ENCODE peak calls at places on chromosomes 7 and 10, in six cellular contexts. D is D341Med; X is NCI-H446; A is activated T-helper 9 cell treated with anti-CD3 and anti-CD28 coated beads, Interleukin-2, amount 50 U/mL, for 16 hours; Y is left ventricle myocardium superior; P is fibroblast of gingiva. G is an unnamed sample.
A peak's percentile ranks its signal among the peaks of the same experiment; 100 is the strongest.

GRCh38 chr10:60430017-60430416 is 40.3 kb upstream of the ANK3 start:
- DNase-seq in D (no peak), X (peak; percentile 56), A (no peak), Y (no peak), P (peak; percentile 60), G (no peak)

GRCh38 chr10:61404771-61405170 is 48.4 kb downstream of the TMEM26 start:
- DNase-seq in D (no peak), X (peak; percentile 4), A (no peak), Y (no peak), P (peak; percentile 20), G (no peak)

GRCh38 chr7:151940048-151940845 is 16.0 kb upstream of the GALNTL5 start:
- DNase-seq in D (no peak), X (no peak), A (no peak), Y (peak; percentile 67), P (peak; percentile 72), G (no peak)

GRCh38 chr10:13555884-13556529 is 27.2 kb upstream of the BEND7 start:
- DNase-seq in D (no peak), X (peak; percentile 48), A (no peak), Y (no peak), P (no peak), G (no peak)

GRCh38 chr7:47931788-47932425 is 16.4 kb downstream of the PKD1L1 start:
- DNase-seq in D (no peak), X (no peak), A (no peak), Y (no peak), P (peak; percentile 57), G (no peak)

GRCh38 chr10:132487241-132488135 is 50.1 kb upstream of the INPP5A start:
- DNase-seq in D (no peak), X (no peak), A (no peak), Y (no peak), P (no peak), G (no peak)

GRCh38 chr7:92820191-92820590 is 16.2 kb downstream of the CDK6 start:
- DNase-seq in D (no peak), X (no peak), A (no peak), Y (no peak), P (no peak), G (no peak)

GRCh38 chr10:67969875-67970274 is 85.4 kb downstream of the SIRT1 start:
- DNase-seq in D (no peak), X (no peak), A (no peak), Y (no peak), P (no peak), G (no peak)

GRCh38 chr10:37937864-37938263 is 38.6 kb downstream of the ZNF25 start:
- DNase-seq in D (no peak), X (no peak), A (no peak), Y (no peak), P (no peak), G (no peak)

GRCh38 chr7:108973075-108973474 is 403.4 kb downstream of the DNAJB9 start:
- DNase-seq in D (peak; percentile 26), X (peak; percentile 49), A (no peak), Y (no peak), P (no peak), G (no peak)

GRCh38 chr7:101936612-101937231 is 119.3 kb downstream of the CUX1 start:
- DNase-seq in D (no peak), X (no peak), A (no peak), Y (peak; percentile 66), P (peak; percentile 49), G (no peak)

GRCh38 chr7:46173526-46174191 is 252.6 kb upstream of the IGFBP3 start:
- DNase-seq in D (no peak), X (no peak), A (no peak), Y (peak; percentile 80), P (no peak), G (no peak)

GRCh38 chr7:37920619-37921339 is at the start of gene EPDR1:
- DNase-seq in D (peak; percentile 80), X (peak; percentile 81), A (no peak), Y (peak; percentile 75), P (peak; percentile 44), G (no peak)

GRCh38 chr7:74097937-74098614 is 14.5 kb downstream of the LIMK1 start:
- DNase-seq in D (peak; percentile 32), X (no peak), A (no peak), Y (no peak), P (peak; percentile 84), G (peak; percentile 89)

GRCh38 chr10:21518629-21519321 is 6.7 kb downstream of the SKIDA1 start:
- DNase-seq in D (no peak), X (no peak), A (no peak), Y (peak; percentile 36), P (no peak), G (no peak)

GRCh38 chr10:126133906-126134703 is 237.7 kb downstream of the FANK1 start:
- DNase-seq in D (no peak), X (no peak), A (no peak), Y (no peak), P (peak; percentile 72), G (no peak)